ENCODE peak calls at places on chromosomes 11 and 22, in eight cellular contexts. K is bronchial epithelial cell, W is pancreas, H is lower leg skin, A is hepatocyte, L is A549, U is AG10803, S is tibial nerve. O is an unnamed sample.

GRCh38 chr22:22394589-22394988 is 114.0 kb downstream of the ZNF280B start:
- DNase-seq in W (no peak), S (no peak), A (peak; percentile 46), L (no peak), K (no peak), H (peak; percentile 36), U (no peak), O (no peak)

GRCh38 chr11:7514099-7514725 is 413 bp downstream of the PPFIBP2 start:
- DNase-seq in L (peak; percentile 22), H (peak; percentile 90), U (no peak), S (no peak), A (peak; percentile 37), W (no peak), K (no peak), O (no peak)

GRCh38 chr11:119339581-119340334 is 925 bp downstream of the C1QTNF5 start:
- DNase-seq in K (no peak), U (peak; percentile 62), A (peak; percentile 87), S (peak; percentile 40), L (no peak), W (peak; percentile 67), H (no peak), O (no peak)

GRCh38 chr11:93041682-93042081 is 72.2 kb downstream of the MTNR1B start:
- DNase-seq in A (no peak), K (no peak), U (no peak), W (no peak), H (no peak), L (no peak), S (no peak), O (no peak)

GRCh38 chr11:117180020-117180419 is 1.5 kb downstream of the SIDT2 start:
- DNase-seq in A (no peak), W (peak; percentile 15), H (peak; percentile 45), L (no peak), K (no peak), S (no peak), U (peak; percentile 24), O (no peak)

GRCh38 chr11:93221539-93221938 is 23.7 kb upstream of the SLC36A4 start:
- DNase-seq in A (peak; percentile 11), W (no peak), L (no peak), U (no peak), K (no peak), H (no peak), S (no peak), O (no peak)

GRCh38 chr11:123264431-123264780 is 69.4 kb upstream of the CLMP start:
- DNase-seq in W (no peak), U (no peak), H (no peak), K (no peak), L (no peak), A (no peak), S (no peak), O (no peak)

GRCh38 chr22:40753114-40753513 is 66.0 kb downstream of the SLC25A17 start:
- DNase-seq in H (peak; percentile 82), K (no peak), S (no peak), W (no peak), L (no peak), A (no peak), U (no peak), O (no peak)

GRCh38 chr11:1554981-1555712 is 16.9 kb downstream of the DUSP8 start:
- DNase-seq in A (no peak), W (no peak), S (no peak), K (no peak), U (no peak), H (no peak), L (no peak), O (no peak)

GRCh38 chr11:76617553-76618265 is 52.8 kb downstream of the LRRC32 start:
- DNase-seq in W (no peak), H (peak; percentile 88), A (no peak), S (no peak), U (peak; percentile 86), L (no peak), K (no peak), O (no peak)

GRCh38 chr22:48372395-48372794 is 1455.3 kb downstream of the BRD1 start:
- DNase-seq in L (no peak), A (no peak), K (no peak), W (no peak), S (no peak), H (peak; percentile 56), U (no peak), O (no peak)

GRCh38 chr11:128595221-128595620 is 7.9 kb upstream of the ETS1 start:
- DNase-seq in H (no peak), U (peak; percentile 75), W (no peak), A (no peak), K (no peak), L (no peak), S (no peak), O (no peak)

GRCh38 chr11:7442588-7443215 is 42.6 kb upstream of the OLFML1 start:
- DNase-seq in W (peak; percentile 71), A (peak; percentile 80), K (peak; percentile 56), L (peak; percentile 56), U (peak; percentile 49), H (peak; percentile 93), S (peak; percentile 89), O (peak; percentile 9)

GRCh38 chr11:11519184-11519583 is 102.6 kb downstream of the GALNT18 start:
- DNase-seq in W (no peak), L (no peak), K (no peak), S (no peak), U (no peak), H (no peak), A (no peak), O (no peak)

GRCh38 chr11:114274637-114275036 is 21.6 kb upstream of the NNMT start:
- DNase-seq in A (no peak), L (no peak), K (no peak), W (no peak), H (no peak), U (no peak), S (no peak), O (no peak)

GRCh38 chr11:38456371-38456770 is 1858.3 kb upstream of the RAG2 start:
- DNase-seq in L (no peak), W (no peak), H (no peak), U (no peak), S (no peak), A (no peak), K (peak; percentile 78), O (no peak)

GRCh38 chr11:2582436-2582931 is 117.3 kb downstream of the KCNQ1OT1 start:
- DNase-seq in U (no peak), L (no peak), H (peak; percentile 78), S (no peak), A (no peak), K (no peak), W (peak; percentile 7), O (no peak)

GRCh38 chr11:85171648-85172257 is 455.4 kb downstream of the DLG2 start:
- DNase-seq in W (no peak), H (no peak), L (no peak), S (no peak), U (no peak), K (no peak), A (no peak), O (no peak)

GRCh38 chr11:69954756-69955155 is 123.4 kb upstream of the ANO1 start:
- DNase-seq in L (no peak), A (no peak), W (no peak), K (no peak), S (no peak), U (no peak), H (no peak), O (no peak)

GRCh38 chr22:48449466-48450187 is 1378.0 kb downstream of the BRD1 start:
- DNase-seq in A (no peak), H (no peak), L (no peak), W (no peak), U (no peak), K (no peak), S (no peak), O (no peak)

GRCh38 chr11:94199367-94200130 is 70.9 kb downstream of the PANX1 start:
- DNase-seq in S (no peak), H (no peak), W (no peak), U (peak; percentile 40), L (no peak), A (no peak), K (no peak), O (no peak)

GRCh38 chr11:3836903-3837302 is 3.9 kb downstream of the RHOG start:
- DNase-seq in L (no peak), W (no peak), A (no peak), K (no peak), S (no peak), U (no peak), H (peak; percentile 88), O (no peak)
- H3K4me3 ChIP-seq in L (no peak overlapping the region), W (no peak overlapping the region), A (no peak overlapping the region), K (no peak overlapping the region), S (peak overlapping the region; percentile 15), U (no peak overlapping the region), H (no peak overlapping the region), O (no peak overlapping the region)

GRCh38 chr11:106619320-106619990 is 398.8 kb downstream of the GUCY1A2 start:
- DNase-seq in U (peak; percentile 12), L (no peak), S (no peak), K (no peak), H (no peak), A (no peak), W (no peak), O (no peak)
- H3K4me3 ChIP-seq in U (no peak overlapping the region), L (no peak overlapping the region), S (no peak overlapping the region), K (no peak overlapping the region), H (no peak overlapping the region), A (no peak overlapping the region), W (no peak overlapping the region), O (no peak overlapping the region)

GRCh38 chr22:38312261-38312800 is 4.9 kb downstream of the CSNK1E start:
- DNase-seq in L (no peak), K (peak; percentile 73), H (no peak), U (peak; percentile 48), W (no peak), S (no peak), A (peak; percentile 2), O (no peak)

GRCh38 chr22:38309614-38310517 is 7.4 kb downstream of the CSNK1E start:
- DNase-seq in U (peak; percentile 43), W (no peak), L (no peak), K (no peak), A (peak; percentile 47), H (no peak), S (no peak), O (no peak)

GRCh38 chr22:38313384-38313955 is 3.8 kb downstream of the CSNK1E start:
- DNase-seq in A (peak; percentile 67), S (no peak), L (no peak), U (peak; percentile 90), K (peak; percentile 89), H (peak; percentile 93), W (no peak), O (peak; percentile 92)

GRCh38 chr22:38310518-38311330 is 6.5 kb downstream of the CSNK1E start:
- DNase-seq in H (no peak), W (no peak), K (no peak), L (no peak), S (no peak), U (peak; percentile 29), A (peak; percentile 3), O (no peak)

DNA sequence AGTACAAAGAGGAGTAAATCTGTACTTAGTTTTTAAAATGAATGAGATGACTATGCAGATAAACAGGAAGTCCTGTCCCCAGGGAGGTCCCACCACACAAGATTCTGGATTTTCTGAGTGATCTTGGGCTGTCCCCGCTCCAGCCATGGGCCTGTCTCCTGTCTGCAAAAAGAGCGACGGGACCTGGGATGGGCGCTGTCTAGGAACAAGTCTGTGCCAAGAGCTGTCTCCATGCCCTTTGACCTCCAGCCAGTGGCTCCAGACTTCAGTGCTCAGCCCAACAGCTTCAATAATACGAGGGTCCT is 6.0 kb downstream of the CSNK1E start:
- DNase-seq in U (peak; percentile 43), W (no peak), K (no peak), L (no peak), H (no peak), A (no peak), S (no peak), O (no peak)
- H3K4me3 ChIP-seq in U (no peak overlapping the region), W (no peak overlapping the region), K (no peak overlapping the region), L (no peak overlapping the region), H (no peak overlapping the region), A (no peak overlapping the region), S (no peak overlapping the region), O (no peak overlapping the region)

GRCh38 chr11:35525501-35526175 is at the start of gene PAMR1:
- DNase-seq in H (peak; percentile 90), S (no peak), U (peak; percentile 77), L (no peak), A (peak; percentile 75), W (peak; percentile 23), K (peak; percentile 44), O (no peak)
- H3K4me3 ChIP-seq in H (no peak within 1 kb of the TSS), S (peak within 1 kb of the TSS; percentile 42), U (peak within 1 kb of the TSS; percentile 87), L (no peak within 1 kb of the TSS), A (no peak within 1 kb of the TSS), W (peak within 1 kb of the TSS; percentile 22), K (peak within 1 kb of the TSS; percentile 12), O (peak within 1 kb of the TSS; percentile 53)

O was measured in skeletal muscle cell.